ENCODE peak calls at places on chromosomes 11 and 22, in four cellular contexts. One of them, this sample, is unnamed. For H3K27me3 and H3K4me1, the result is how much of the 10 kb centered on the place peaks cover.

GRCh38 chr11:67118059-67118766 is 850 bp upstream of the KDM2A start:
- DNase-seq in PC-3: no peak
- DNase-seq in fibroblast of lung: no peak
- DNase-seq in neural progenitor cell: no peak
- DNase-seq in this sample: peak

GRCh38 chr11:76664578-76665061 is 5.9 kb downstream of the LRRC32 start:
- DNase-seq in neural progenitor cell: no peak
- DNase-seq in PC-3: no peak
- DNase-seq in fibroblast of lung: no peak
- DNase-seq in this sample: peak

GRCh38 chr22:31206896-31207687 is 5.0 kb upstream of the LIMK2 start:
- DNase-seq in fibroblast of lung: no peak
- DNase-seq in PC-3: peak
- DNase-seq in neural progenitor cell: no peak
- DNase-seq in this sample: no peak

GRCh38 chr11:99015634-99016454 is 4.9 kb upstream of the CNTN5 start:
- DNase-seq in neural progenitor cell: peak
- DNase-seq in PC-3: peak
- DNase-seq in fibroblast of lung: peak
- DNase-seq in this sample: no peak

GRCh38 chr11:709109-709997 is 3.3 kb downstream of the EPS8L2 start:
- DNase-seq in PC-3: no peak
- DNase-seq in neural progenitor cell: no peak
- DNase-seq in fibroblast of lung: no peak
- DNase-seq in this sample: no peak

GRCh38 chr11:110126936-110127335 is 33.7 kb downstream of the ZC3H12C start:
- DNase-seq in neural progenitor cell: no peak
- DNase-seq in PC-3: no peak
- DNase-seq in fibroblast of lung: no peak
- DNase-seq in this sample: no peak

GRCh38 chr11:131880279-131880678 is 509.9 kb downstream of the NTM start:
- DNase-seq in neural progenitor cell: peak
- DNase-seq in fibroblast of lung: no peak
- DNase-seq in PC-3: no peak
- DNase-seq in this sample: no peak

GRCh38 chr11:73229321-73230275 is 11.5 kb downstream of the P2RY2 start:
- DNase-seq in fibroblast of lung: no peak
- DNase-seq in neural progenitor cell: no peak
- DNase-seq in PC-3: no peak
- DNase-seq in this sample: no peak

GRCh38 chr11:108902027-108902469 is 237.2 kb downstream of the DDX10 start:
- DNase-seq in PC-3: no peak
- DNase-seq in fibroblast of lung: no peak
- DNase-seq in neural progenitor cell: no peak
- DNase-seq in this sample: no peak

GRCh38 chr22:40122792-40123191 is 54.9 kb upstream of the TNRC6B start:
- DNase-seq in PC-3: no peak
- DNase-seq in neural progenitor cell: no peak
- DNase-seq in fibroblast of lung: no peak
- DNase-seq in this sample: no peak

GRCh38 chr22:33625959-33626358 is 294.3 kb downstream of the LARGE1 start:
- DNase-seq in PC-3: no peak
- DNase-seq in fibroblast of lung: no peak
- DNase-seq in neural progenitor cell: no peak
- DNase-seq in this sample: no peak

GRCh38 chr22:39631381-39631780 is 60.8 kb downstream of the CACNA1I start:
- DNase-seq in neural progenitor cell: no peak
- DNase-seq in fibroblast of lung: no peak
- DNase-seq in PC-3: no peak
- DNase-seq in this sample: no peak

GRCh38 chr11:121418625-121419114 is 33.4 kb upstream of the SORL1 start:
- DNase-seq in PC-3: no peak
- DNase-seq in fibroblast of lung: no peak
- DNase-seq in neural progenitor cell: no peak
- DNase-seq in this sample: peak

GRCh38 chr11:112408551-112408950 is 147.9 kb upstream of the PLET1 start:
- DNase-seq in PC-3: no peak
- DNase-seq in fibroblast of lung: no peak
- DNase-seq in neural progenitor cell: no peak
- DNase-seq in this sample: no peak

GRCh38 chr11:110991621-110992355 is 253.7 kb upstream of the POU2AF2 start:
- DNase-seq in neural progenitor cell: no peak
- DNase-seq in fibroblast of lung: peak
- DNase-seq in PC-3: no peak
- DNase-seq in this sample: no peak

GRCh38 chr11:834371-835316 is 1.9 kb downstream of the CD151 start:
- DNase-seq in neural progenitor cell: no peak
- DNase-seq in fibroblast of lung: peak
- DNase-seq in PC-3: peak
- DNase-seq in this sample: no peak

GRCh38 chr11:128482512-128483191 is 104.7 kb downstream of the ETS1 start:
- DNase-seq in PC-3: no peak
- DNase-seq in fibroblast of lung: peak
- DNase-seq in neural progenitor cell: no peak
- DNase-seq in this sample: peak

GRCh38 chr22:40401532-40401931 is 31.1 kb downstream of the SGSM3 start:
- DNase-seq in neural progenitor cell: no peak
- DNase-seq in PC-3: no peak
- DNase-seq in fibroblast of lung: no peak
- DNase-seq in this sample: peak

GRCh38 chr11:96221244-96222070 is 121.5 kb downstream of the MAML2 start:
- DNase-seq in neural progenitor cell: no peak
- DNase-seq in fibroblast of lung: no peak
- DNase-seq in PC-3: no peak
- DNase-seq in this sample: no peak

GRCh38 chr11:7019500-7020182 is 505 bp downstream of the ZNF214 start:
- DNase-seq in fibroblast of lung: no peak
- DNase-seq in PC-3: no peak
- DNase-seq in neural progenitor cell: peak
- DNase-seq in this sample: no peak

GRCh38 chr11:35798423-35798822 is 135.8 kb downstream of the TRIM44 start:
- DNase-seq in neural progenitor cell: no peak
- DNase-seq in fibroblast of lung: no peak
- DNase-seq in PC-3: peak
- DNase-seq in this sample: no peak

GRCh38 chr11:97361812-97362378 is 972.1 kb downstream of the JRKL start:
- DNase-seq in PC-3: peak
- DNase-seq in neural progenitor cell: no peak
- DNase-seq in fibroblast of lung: peak
- DNase-seq in this sample: no peak

GRCh38 chr11:67055812-67056211 is 835 bp upstream of the RHOD start:
- DNase-seq in fibroblast of lung: no peak
- DNase-seq in neural progenitor cell: peak
- DNase-seq in PC-3: peak
- DNase-seq in this sample: no peak

GRCh38 chr11:64545605-64546004 is 45.4 kb upstream of the SLC22A12 start:
- DNase-seq in neural progenitor cell: no peak
- DNase-seq in fibroblast of lung: peak
- DNase-seq in PC-3: peak
- DNase-seq in this sample: no peak

GRCh38 chr11:102453921-102454320 is 1.4 kb upstream of the TMEM123 start:
- DNase-seq in PC-3: no peak
- DNase-seq in fibroblast of lung: no peak
- DNase-seq in neural progenitor cell: no peak
- DNase-seq in this sample: no peak

GRCh38 chr11:69449320-69450063 is 32.0 kb upstream of the LINC01488 start:
- DNase-seq in fibroblast of lung: peak
- DNase-seq in PC-3: no peak
- DNase-seq in neural progenitor cell: no peak
- DNase-seq in this sample: no peak

GRCh38 chr11:34531663-34532062 is 18.1 kb upstream of the ELF5 start:
- DNase-seq in fibroblast of lung: no peak
- DNase-seq in neural progenitor cell: no peak
- DNase-seq in PC-3: peak
- DNase-seq in this sample: no peak

GRCh38 chr11:34542085-34542484 is 28.5 kb upstream of the ELF5 start:
- DNase-seq in fibroblast of lung: no peak
- DNase-seq in PC-3: no peak
- DNase-seq in neural progenitor cell: no peak
- DNase-seq in this sample: no peak

GRCh38 chr11:34536056-34536455 is 22.5 kb upstream of the ELF5 start:
- DNase-seq in PC-3: peak
- DNase-seq in neural progenitor cell: no peak
- DNase-seq in fibroblast of lung: no peak
- DNase-seq in this sample: no peak

GRCh38 chr11:34534826-34535225 is 21.2 kb upstream of the ELF5 start:
- DNase-seq in fibroblast of lung: no peak
- DNase-seq in PC-3: no peak
- DNase-seq in neural progenitor cell: no peak
- DNase-seq in this sample: no peak

DNA sequence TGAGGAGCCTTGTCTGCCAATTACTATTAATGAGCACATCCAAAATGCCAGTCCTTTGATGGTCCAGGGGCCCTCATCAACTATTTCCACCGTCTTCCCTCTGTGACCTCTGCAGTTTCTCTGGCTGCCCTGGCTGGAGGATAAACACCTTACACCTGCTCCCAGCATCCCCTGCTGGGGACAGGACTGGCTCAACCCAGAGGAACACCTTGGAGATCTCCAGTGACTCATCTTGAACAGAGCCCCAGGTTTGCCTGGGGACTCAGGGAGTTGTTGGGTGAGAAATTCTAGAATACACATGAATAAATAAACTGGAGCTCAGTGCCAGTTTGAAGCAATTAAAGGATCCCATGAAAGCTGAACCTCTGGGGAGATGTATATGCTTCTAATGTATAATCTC is 24.0 kb upstream of the ELF5 start:
- DNase-seq in neural progenitor cell: no peak
- DNase-seq in fibroblast of lung: no peak
- DNase-seq in PC-3: peak
- DNase-seq in this sample: no peak
- H3K27me3 ChIP-seq in neural progenitor cell: under half
- H3K27me3 ChIP-seq in fibroblast of lung: under half
- H3K27me3 ChIP-seq in PC-3: under half
- H3K27me3 ChIP-seq in this sample: under half

GRCh38 chr11:66051766-66052663 is at the start of gene SF3B2:
- DNase-seq in neural progenitor cell: peak
- DNase-seq in fibroblast of lung: peak
- DNase-seq in PC-3: peak
- DNase-seq in this sample: peak
- H3K4me2 ChIP-seq in neural progenitor cell: peak
- H3K4me2 ChIP-seq in fibroblast of lung: peak
- H3K4me2 ChIP-seq in PC-3: peak
- H3K4me2 ChIP-seq in this sample: peak

GRCh38 chr11:119794141-119794665 is 65.2 kb upstream of the NECTIN1 start:
- DNase-seq in PC-3: no peak
- DNase-seq in fibroblast of lung: no peak
- DNase-seq in neural progenitor cell: no peak
- DNase-seq in this sample: no peak
- H3K4me1 ChIP-seq in PC-3: under half
- H3K4me1 ChIP-seq in fibroblast of lung: under half
- H3K4me1 ChIP-seq in neural progenitor cell: half or more
- H3K4me1 ChIP-seq in this sample: under half

DNA sequence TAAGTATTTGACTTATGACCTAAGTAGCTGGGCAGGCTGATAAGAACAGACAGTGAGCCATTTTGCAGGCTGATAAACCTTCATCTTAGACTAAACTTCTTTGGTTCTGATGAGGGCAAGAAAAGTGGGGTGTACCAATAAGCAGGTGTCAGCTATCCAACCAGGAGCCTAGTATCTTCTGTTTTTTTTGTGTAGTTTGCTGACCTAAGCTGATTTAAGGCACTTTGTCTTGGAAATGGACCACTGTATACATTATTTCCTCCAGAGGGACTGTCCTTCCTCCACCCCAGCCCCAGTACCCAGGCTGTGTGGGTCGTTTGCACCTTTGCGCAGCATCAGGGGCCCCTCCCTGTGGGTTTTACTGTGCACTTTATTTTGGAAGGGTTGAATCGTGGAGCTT is 1323.8 kb downstream of the TBC1D22A start:
- DNase-seq in PC-3: no peak
- DNase-seq in neural progenitor cell: no peak
- DNase-seq in fibroblast of lung: no peak
- DNase-seq in this sample: no peak
- H3K27me3 ChIP-seq in PC-3: under half
- H3K27me3 ChIP-seq in neural progenitor cell: under half
- H3K27me3 ChIP-seq in fibroblast of lung: under half
- H3K27me3 ChIP-seq in this sample: under half

DNA sequence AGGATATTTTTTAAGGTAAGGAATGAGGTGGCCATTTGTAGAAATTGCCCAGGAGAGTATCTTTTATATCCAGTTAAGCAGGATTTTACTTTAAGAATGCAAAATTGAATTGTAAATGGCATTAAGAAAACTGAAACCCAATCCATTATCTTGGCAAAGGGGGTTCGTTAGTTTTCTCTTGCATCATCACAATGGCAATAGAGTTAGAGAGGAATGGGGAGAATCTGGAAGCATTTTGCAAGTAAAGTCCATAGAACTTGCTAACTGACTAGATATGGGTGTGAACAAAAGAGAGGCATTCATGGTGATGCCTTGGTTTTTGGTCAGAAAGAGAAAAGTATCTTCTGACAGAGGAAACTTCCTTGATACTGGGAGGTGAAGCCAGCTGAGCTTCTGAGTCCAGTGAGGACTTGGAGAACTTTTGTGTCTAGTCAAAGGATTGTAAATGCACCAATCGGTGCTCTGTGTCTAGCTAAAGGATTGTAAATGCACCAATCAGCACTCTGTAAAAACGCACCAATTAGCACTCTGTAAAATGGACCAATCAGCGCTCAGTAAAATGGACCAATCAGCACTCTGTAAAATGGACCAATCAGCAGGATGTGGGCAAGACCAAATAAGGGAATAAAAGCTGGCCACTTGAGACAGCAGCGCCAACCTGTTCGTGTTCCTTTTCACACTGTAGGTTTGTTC is 3.6 kb upstream of the CCDC117 start:
- DNase-seq in PC-3: no peak
- DNase-seq in fibroblast of lung: no peak
- DNase-seq in neural progenitor cell: no peak
- DNase-seq in this sample: no peak
- H3K4me2 ChIP-seq in PC-3: no peak
- H3K4me2 ChIP-seq in fibroblast of lung: no peak
- H3K4me2 ChIP-seq in neural progenitor cell: no peak
- H3K4me2 ChIP-seq in this sample: no peak

GRCh38 chr22:50575426-50575941 is 2.7 kb downstream of the CPT1B start:
- DNase-seq in fibroblast of lung: no peak
- DNase-seq in neural progenitor cell: no peak
- DNase-seq in PC-3: no peak
- DNase-seq in this sample: no peak
- H3K4me1 ChIP-seq in fibroblast of lung: under half
- H3K4me1 ChIP-seq in neural progenitor cell: under half
- H3K4me1 ChIP-seq in PC-3: under half
- H3K4me1 ChIP-seq in this sample: under half

This sample was measured in DND-41.